ENCODE peak calls at places on chromosomes 12 and 14, in six cellular contexts. One of them, this sample, is unnamed.

GRCh38 chr14:24080888-24081738 is 9.8 kb downstream of the CPNE6 start:
- DNase-seq in Peyer's patch: peak; percentile 83
- DNase-seq in BE2C: peak; percentile 69
- DNase-seq in adrenal gland: peak; percentile 44
- DNase-seq in left ventricle myocardium inferior: peak; percentile 35
- DNase-seq in uterus: peak; percentile 32
- DNase-seq in this sample: no peak

GRCh38 chr12:127485528-127485927 is 781.4 kb upstream of the TMEM132C start:
- DNase-seq in Peyer's patch: no peak
- DNase-seq in BE2C: no peak
- DNase-seq in adrenal gland: peak; percentile 8
- DNase-seq in left ventricle myocardium inferior: no peak
- DNase-seq in uterus: no peak
- DNase-seq in this sample: no peak

GRCh38 chr14:75441731-75442130 is 13.9 kb downstream of the JDP2 start:
- DNase-seq in Peyer's patch: no peak
- DNase-seq in BE2C: no peak
- DNase-seq in adrenal gland: no peak
- DNase-seq in left ventricle myocardium inferior: no peak
- DNase-seq in uterus: no peak
- DNase-seq in this sample: no peak

GRCh38 chr12:40141996-40142395 is 36.1 kb upstream of the SLC2A13 start:
- DNase-seq in Peyer's patch: no peak
- DNase-seq in BE2C: no peak
- DNase-seq in adrenal gland: no peak
- DNase-seq in left ventricle myocardium inferior: no peak
- DNase-seq in uterus: no peak
- DNase-seq in this sample: no peak

GRCh38 chr14:23164250-23164649 is 19.2 kb downstream of the SLC7A8 start:
- DNase-seq in Peyer's patch: no peak
- DNase-seq in BE2C: no peak
- DNase-seq in adrenal gland: no peak
- DNase-seq in left ventricle myocardium inferior: no peak
- DNase-seq in uterus: no peak
- DNase-seq in this sample: no peak

GRCh38 chr14:75648066-75648838 is 12.4 kb downstream of the ERG28 start:
- DNase-seq in Peyer's patch: no peak
- DNase-seq in BE2C: no peak
- DNase-seq in adrenal gland: peak; percentile 94
- DNase-seq in left ventricle myocardium inferior: peak; percentile 51
- DNase-seq in uterus: no peak
- DNase-seq in this sample: peak; percentile 52

GRCh38 chr12:41092115-41092514 is 96.0 kb upstream of the PDZRN4 start:
- DNase-seq in Peyer's patch: no peak
- DNase-seq in BE2C: no peak
- DNase-seq in adrenal gland: no peak
- DNase-seq in left ventricle myocardium inferior: no peak
- DNase-seq in uterus: no peak
- DNase-seq in this sample: no peak

GRCh38 chr12:6333566-6333965 is 8.3 kb downstream of the TNFRSF1A start:
- DNase-seq in Peyer's patch: no peak
- DNase-seq in BE2C: no peak
- DNase-seq in adrenal gland: no peak
- DNase-seq in left ventricle myocardium inferior: no peak
- DNase-seq in uterus: no peak
- DNase-seq in this sample: no peak

GRCh38 chr12:2263921-2264320 is 211.1 kb downstream of the CACNA1C start:
- DNase-seq in Peyer's patch: no peak
- DNase-seq in BE2C: no peak
- DNase-seq in adrenal gland: no peak
- DNase-seq in left ventricle myocardium inferior: no peak
- DNase-seq in uterus: no peak
- DNase-seq in this sample: no peak
- H3K4me1 ChIP-seq in Peyer's patch: no peaks in the 10 kb centered on the region
- H3K4me1 ChIP-seq in BE2C: no peaks in the 10 kb centered on the region
- H3K4me1 ChIP-seq in adrenal gland: no peaks in the 10 kb centered on the region
- H3K4me1 ChIP-seq in left ventricle myocardium inferior: peaks cover 100% of the 10 kb centered on the region
- H3K4me1 ChIP-seq in uterus: peaks cover 21% of the 10 kb centered on the region
- H3K4me1 ChIP-seq in this sample: peaks cover 13% of the 10 kb centered on the region

GRCh38 chr12:47397664-47398281 is 308.1 kb downstream of the RPAP3 start:
- DNase-seq in Peyer's patch: peak; percentile 52
- DNase-seq in BE2C: peak; percentile 20
- DNase-seq in adrenal gland: peak; percentile 50
- DNase-seq in left ventricle myocardium inferior: no peak
- DNase-seq in uterus: no peak
- DNase-seq in this sample: no peak
- TF ChIP-seq CTCF in Peyer's patch: peak; percentile 7
- TF ChIP-seq CTCF in BE2C: peak; percentile 30
- TF ChIP-seq CTCF in adrenal gland: peak; percentile 43
- TF ChIP-seq CTCF in left ventricle myocardium inferior: peak; percentile 53
- TF ChIP-seq CTCF in uterus: no peak
- TF ChIP-seq CTCF in this sample: peak; percentile 17

DNA sequence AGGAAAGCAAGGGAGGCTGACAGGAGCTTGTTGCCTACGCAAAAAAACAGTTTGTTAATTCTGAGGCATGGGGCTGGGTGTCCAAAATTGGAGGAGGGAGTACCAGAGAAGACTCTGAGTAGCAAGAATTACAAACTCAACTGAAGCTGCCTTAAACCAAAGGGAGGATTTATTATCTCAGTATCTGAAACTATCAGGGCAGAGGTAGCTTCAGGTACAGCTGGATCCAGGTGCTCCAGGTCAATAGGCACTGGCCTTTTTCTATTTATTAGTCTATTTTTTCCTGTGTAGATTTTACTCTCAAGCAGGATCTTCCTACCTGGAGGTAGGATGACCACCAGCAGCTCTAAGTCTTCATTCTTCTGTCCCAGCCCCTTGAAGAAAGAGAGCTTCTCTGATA is 135.3 kb upstream of the NCOR2 start:
- DNase-seq in Peyer's patch: no peak
- DNase-seq in BE2C: no peak
- DNase-seq in adrenal gland: no peak
- DNase-seq in left ventricle myocardium inferior: no peak
- DNase-seq in uterus: no peak
- DNase-seq in this sample: no peak
- H3K4me1 ChIP-seq in Peyer's patch: no peaks in the 10 kb centered on the region
- H3K4me1 ChIP-seq in BE2C: peaks cover 15% of the 10 kb centered on the region
- H3K4me1 ChIP-seq in adrenal gland: no peaks in the 10 kb centered on the region
- H3K4me1 ChIP-seq in left ventricle myocardium inferior: peaks cover 30% of the 10 kb centered on the region
- H3K4me1 ChIP-seq in uterus: no peaks in the 10 kb centered on the region
- H3K4me1 ChIP-seq in this sample: no peaks in the 10 kb centered on the region

GRCh38 chr12:51522696-51523095 is 68.3 kb upstream of the SCN8A start:
- DNase-seq in Peyer's patch: no peak
- DNase-seq in BE2C: peak; percentile 31
- DNase-seq in adrenal gland: no peak
- DNase-seq in left ventricle myocardium inferior: no peak
- DNase-seq in uterus: no peak
- DNase-seq in this sample: no peak
- TF ChIP-seq CTCF in Peyer's patch: no peak
- TF ChIP-seq CTCF in BE2C: no peak
- TF ChIP-seq CTCF in adrenal gland: no peak
- TF ChIP-seq CTCF in left ventricle myocardium inferior: no peak
- TF ChIP-seq CTCF in uterus: no peak
- TF ChIP-seq CTCF in this sample: no peak

GRCh38 chr12:89874146-89874545 is 165.5 kb upstream of the ATP2B1 start:
- DNase-seq in Peyer's patch: no peak
- DNase-seq in BE2C: no peak
- DNase-seq in adrenal gland: no peak
- DNase-seq in left ventricle myocardium inferior: peak; percentile 20
- DNase-seq in uterus: no peak
- DNase-seq in this sample: no peak

GRCh38 chr12:89872922-89873630 is 164.4 kb upstream of the ATP2B1 start:
- DNase-seq in Peyer's patch: no peak
- DNase-seq in BE2C: no peak
- DNase-seq in adrenal gland: no peak
- DNase-seq in left ventricle myocardium inferior: no peak
- DNase-seq in uterus: no peak
- DNase-seq in this sample: no peak

GRCh38 chr12:89873745-89874144 is 165.1 kb upstream of the ATP2B1 start:
- DNase-seq in Peyer's patch: no peak
- DNase-seq in BE2C: no peak
- DNase-seq in adrenal gland: no peak
- DNase-seq in left ventricle myocardium inferior: no peak
- DNase-seq in uterus: no peak
- DNase-seq in this sample: no peak

GRCh38 chr12:89875809-89876208 is 167.2 kb upstream of the ATP2B1 start:
- DNase-seq in Peyer's patch: no peak
- DNase-seq in BE2C: no peak
- DNase-seq in adrenal gland: no peak
- DNase-seq in left ventricle myocardium inferior: no peak
- DNase-seq in uterus: no peak
- DNase-seq in this sample: no peak

GRCh38 chr12:89875225-89875624 is 166.6 kb upstream of the ATP2B1 start:
- DNase-seq in Peyer's patch: no peak
- DNase-seq in BE2C: no peak
- DNase-seq in adrenal gland: no peak
- DNase-seq in left ventricle myocardium inferior: no peak
- DNase-seq in uterus: no peak
- DNase-seq in this sample: no peak
- H3K4me1 ChIP-seq in Peyer's patch: peaks cover 6% of the 10 kb centered on the region
- H3K4me1 ChIP-seq in BE2C: no peaks in the 10 kb centered on the region
- H3K4me1 ChIP-seq in adrenal gland: no peaks in the 10 kb centered on the region
- H3K4me1 ChIP-seq in left ventricle myocardium inferior: no peaks in the 10 kb centered on the region
- H3K4me1 ChIP-seq in uterus: no peaks in the 10 kb centered on the region
- H3K4me1 ChIP-seq in this sample: no peaks in the 10 kb centered on the region

DNA sequence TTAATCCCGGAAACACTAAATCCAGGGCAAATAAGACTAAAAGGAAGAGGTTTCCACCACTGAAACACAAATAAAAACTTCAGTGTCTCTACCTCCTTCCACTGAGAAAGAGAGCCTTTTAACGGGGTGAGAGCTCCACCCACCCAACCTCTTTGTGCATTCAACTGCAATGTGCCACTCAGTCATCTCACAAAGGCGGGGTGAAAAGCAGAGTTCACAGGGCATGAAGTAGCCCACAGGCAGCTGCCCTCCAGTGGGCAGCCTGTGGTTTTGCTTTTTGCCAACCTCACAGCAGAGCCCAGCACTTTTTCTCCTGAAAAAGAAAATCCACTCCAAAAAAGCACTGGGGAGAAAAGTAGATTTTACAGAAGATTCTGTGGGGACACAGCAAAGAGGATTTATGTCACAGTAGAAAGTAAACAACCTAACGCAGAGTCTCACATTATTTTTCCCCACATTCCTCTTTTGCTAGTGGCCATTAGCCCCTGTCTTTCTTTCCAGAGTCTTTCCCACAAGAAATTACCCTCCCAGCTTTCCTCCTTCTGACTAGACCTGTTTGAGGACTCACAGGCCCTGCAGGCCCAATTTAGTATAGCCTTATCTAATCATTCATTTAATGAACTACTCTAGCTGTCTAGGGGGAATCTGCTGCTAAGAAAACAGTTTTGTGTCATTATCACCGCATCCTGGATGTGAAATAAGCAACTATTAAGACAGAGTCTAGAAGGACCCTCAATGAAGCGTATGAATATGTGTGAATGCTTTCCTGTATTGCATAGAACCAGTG is 753.8 kb upstream of the FOXG1 start:
- DNase-seq in Peyer's patch: no peak
- DNase-seq in BE2C: no peak
- DNase-seq in adrenal gland: no peak
- DNase-seq in left ventricle myocardium inferior: no peak
- DNase-seq in uterus: no peak
- DNase-seq in this sample: no peak
- TF ChIP-seq CTCF in Peyer's patch: no peak
- TF ChIP-seq CTCF in BE2C: peak; percentile 30
- TF ChIP-seq CTCF in adrenal gland: no peak
- TF ChIP-seq CTCF in left ventricle myocardium inferior: no peak
- TF ChIP-seq CTCF in uterus: no peak
- TF ChIP-seq CTCF in this sample: no peak

DNA sequence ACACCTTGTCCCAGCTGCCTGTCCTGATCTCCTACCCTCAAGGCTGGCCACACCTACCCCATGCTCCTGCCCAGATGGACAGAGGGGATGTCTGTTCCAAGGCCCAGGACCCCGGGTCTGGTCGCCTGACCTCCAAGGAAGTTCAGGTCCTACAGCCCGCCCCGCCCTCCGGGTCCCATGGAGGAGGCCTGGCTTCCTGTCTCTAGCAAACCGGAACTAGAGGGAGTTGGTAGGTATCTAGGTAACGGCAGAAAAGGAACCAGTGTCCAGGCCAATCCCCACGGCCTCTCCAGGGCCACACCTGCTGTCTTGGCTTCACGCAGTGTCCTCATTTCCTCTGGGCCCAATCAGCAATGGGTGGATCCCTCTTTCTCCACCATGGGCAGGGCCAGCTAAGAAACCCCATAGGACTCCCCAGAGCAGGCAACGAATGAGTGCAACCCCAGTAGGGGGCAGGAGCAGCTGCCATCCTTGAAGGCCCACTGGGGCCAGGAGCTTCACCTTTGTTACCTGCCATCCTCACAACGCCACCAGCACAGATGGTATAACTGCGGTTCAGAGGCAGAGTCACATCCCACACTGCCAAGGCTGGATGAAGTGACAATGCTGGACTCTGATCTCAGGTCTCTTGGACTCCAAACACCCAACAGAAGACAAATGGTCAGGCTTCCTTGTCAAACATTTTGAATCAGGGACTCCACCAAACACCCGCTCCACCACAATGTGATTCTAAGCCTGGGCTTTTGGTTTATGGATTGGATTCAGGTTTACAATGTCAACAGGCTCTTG is 25.1 kb upstream of the RPLP0 start:
- DNase-seq in Peyer's patch: peak; percentile 24
- DNase-seq in BE2C: no peak
- DNase-seq in adrenal gland: no peak
- DNase-seq in left ventricle myocardium inferior: peak; percentile 49
- DNase-seq in uterus: no peak
- DNase-seq in this sample: no peak
- H3K4me1 ChIP-seq in Peyer's patch: peaks cover 41% of the 10 kb centered on the region
- H3K4me1 ChIP-seq in BE2C: peaks cover 28% of the 10 kb centered on the region
- H3K4me1 ChIP-seq in adrenal gland: peaks cover 29% of the 10 kb centered on the region
- H3K4me1 ChIP-seq in left ventricle myocardium inferior: peaks cover 75% of the 10 kb centered on the region
- H3K4me1 ChIP-seq in uterus: peaks cover 27% of the 10 kb centered on the region
- H3K4me1 ChIP-seq in this sample: no peaks in the 10 kb centered on the region

GRCh38 chr14:63727736-63728728 is at the start of gene SGPP1:
- DNase-seq in Peyer's patch: peak; percentile 89
- DNase-seq in BE2C: peak; percentile 91
- DNase-seq in adrenal gland: peak; percentile 96
- DNase-seq in left ventricle myocardium inferior: peak; percentile 84
- DNase-seq in uterus: peak; percentile 77
- DNase-seq in this sample: peak; percentile 58
- TF ChIP-seq CTCF in Peyer's patch: peak; percentile 58
- TF ChIP-seq CTCF in BE2C: peak; percentile 46
- TF ChIP-seq CTCF in adrenal gland: peak; percentile 55
- TF ChIP-seq CTCF in left ventricle myocardium inferior: peak; percentile 64
- TF ChIP-seq CTCF in uterus: no peak
- TF ChIP-seq CTCF in this sample: no peak

GRCh38 chr12:772056-772697 is 19.8 kb downstream of the WNK1 start:
- DNase-seq in Peyer's patch: no peak
- DNase-seq in BE2C: no peak
- DNase-seq in adrenal gland: no peak
- DNase-seq in left ventricle myocardium inferior: no peak
- DNase-seq in uterus: no peak
- DNase-seq in this sample: no peak
- H3K4me1 ChIP-seq in Peyer's patch: peaks cover 8% of the 10 kb centered on the region
- H3K4me1 ChIP-seq in BE2C: no peaks in the 10 kb centered on the region
- H3K4me1 ChIP-seq in adrenal gland: peaks cover 8% of the 10 kb centered on the region
- H3K4me1 ChIP-seq in left ventricle myocardium inferior: peaks cover 96% of the 10 kb centered on the region
- H3K4me1 ChIP-seq in uterus: peaks cover 10% of the 10 kb centered on the region
- H3K4me1 ChIP-seq in this sample: peaks cover 17% of the 10 kb centered on the region